ENCODE peak calls at places on chromosomes 2 and 18, in nine cellular contexts. H is stomach, Z is tibial artery, J is brain microvascular endothelial cell, F is esophagus squamous epithelium, Y is GM23248, V is heart right ventricle, K is tibial nerve, S is upper lobe of right lung. O is an unnamed sample.

GRCh38 chr2:219987830-219988229 is 360.4 kb downstream of the SLC4A3 start:
- DNase-seq in H (no peak), Z (peak; percentile 47), J (peak; percentile 97), F (no peak), Y (peak; percentile 92), V (peak; percentile 4), K (no peak), S (no peak), O (no peak)

GRCh38 chr2:12856934-12857660 is 140.4 kb downstream of the TRIB2 start:
- DNase-seq in H (no peak), Z (no peak), J (peak; percentile 57), F (no peak), Y (peak; percentile 86), V (no peak), K (no peak), S (no peak), O (no peak)

GRCh38 chr18:23583071-23583865 is 3.0 kb downstream of the NPC1 start:
- DNase-seq in H (no peak), Z (no peak), J (no peak), F (no peak), Y (no peak), V (no peak), K (no peak), S (no peak), O (no peak)

GRCh38 chr2:176446718-176447414 is 177.6 kb downstream of the MTX2 start:
- DNase-seq in H (no peak), Z (no peak), J (no peak), F (no peak), Y (peak; percentile 45), V (no peak), K (no peak), S (no peak), O (no peak)

GRCh38 chr18:77557030-77557429 is 307.4 kb downstream of the GALR1 start:
- DNase-seq in H (no peak), Z (no peak), J (peak; percentile 5), F (no peak), Y (no peak), V (no peak), K (no peak), S (no peak), O (no peak)

GRCh38 chr2:148865515-148865914 is 9.5 kb upstream of the KIF5C start:
- DNase-seq in H (no peak), Z (no peak), J (no peak), F (no peak), Y (no peak), V (no peak), K (no peak), S (no peak), O (no peak)

GRCh38 chr18:6776193-6776592 is 46.7 kb downstream of the ARHGAP28 start:
- DNase-seq in H (no peak), Z (no peak), J (peak; percentile 60), F (no peak), Y (peak; percentile 49), V (no peak), K (no peak), S (no peak), O (no peak)

GRCh38 chr2:149661844-149662243 is 74.3 kb upstream of the MMADHC start:
- DNase-seq in H (peak; percentile 39), Z (no peak), J (peak; percentile 75), F (no peak), Y (peak; percentile 70), V (no peak), K (no peak), S (no peak), O (no peak)

GRCh38 chr2:69639246-69639645 is 4.3 kb downstream of the AAK1 start:
- DNase-seq in H (no peak), Z (no peak), J (no peak), F (no peak), Y (no peak), V (no peak), K (no peak), S (no peak), O (no peak)

GRCh38 chr2:235458839-235459273 is 35.0 kb upstream of the AGAP1 start:
- DNase-seq in H (peak; percentile 42), Z (no peak), J (no peak), F (no peak), Y (peak; percentile 59), V (no peak), K (no peak), S (peak; percentile 74), O (no peak)

GRCh38 chr2:38030590-38031326 is 45.2 kb downstream of the CYP1B1 start:
- DNase-seq in H (no peak), Z (no peak), J (no peak), F (no peak), Y (no peak), V (no peak), K (no peak), S (no peak), O (no peak)

GRCh38 chr2:146108993-146109392 is 1589.1 kb upstream of the ZEB2 start:
- DNase-seq in H (no peak), Z (no peak), J (no peak), F (no peak), Y (no peak), V (no peak), K (no peak), S (no peak), O (no peak)

GRCh38 chr2:172229125-172229524 is 126.4 kb upstream of the DLX2 start:
- DNase-seq in H (peak; percentile 51), Z (no peak), J (no peak), F (no peak), Y (no peak), V (no peak), K (no peak), S (no peak), O (no peak)

GRCh38 chr2:1649103-1649870 is 95.0 kb downstream of the PXDN start:
- DNase-seq in H (no peak), Z (no peak), J (no peak), F (no peak), Y (no peak), V (no peak), K (no peak), S (no peak), O (no peak)

GRCh38 chr2:196123679-196124373 is 47.6 kb downstream of the STK17B start:
- DNase-seq in H (no peak), Z (no peak), J (peak; percentile 85), F (no peak), Y (peak; percentile 63), V (no peak), K (no peak), S (no peak), O (no peak)

GRCh38 chr2:196278491-196278911 is 107.1 kb upstream of the STK17B start:
- DNase-seq in H (no peak), Z (no peak), J (peak; percentile 90), F (no peak), Y (peak; percentile 88), V (no peak), K (no peak), S (no peak), O (no peak)

GRCh38 chr2:197033222-197033621 is 106.7 kb upstream of the PGAP1 start:
- DNase-seq in H (no peak), Z (no peak), J (no peak), F (no peak), Y (peak; percentile 26), V (no peak), K (no peak), S (no peak), O (no peak)

GRCh38 chr2:136765256-136765735 is at the start of gene THSD7B:
- DNase-seq in H (no peak), Z (no peak), J (no peak), F (no peak), Y (peak; percentile 7), V (no peak), K (no peak), S (peak; percentile 47), O (no peak)
- H3K27me3 ChIP-seq in H (peaks cover 23% of the 10 kb centered on the region), Z (peaks cover 19% of the 10 kb centered on the region), J (peaks cover 31% of the 10 kb centered on the region), F (peaks cover 84% of the 10 kb centered on the region), Y (peaks cover 44% of the 10 kb centered on the region), V (peaks cover 49% of the 10 kb centered on the region), K (peaks cover 32% of the 10 kb centered on the region), S (peaks cover 57% of the 10 kb centered on the region), O (no peaks in the 10 kb centered on the region)

GRCh38 chr18:31101148-31102019 is 837 bp downstream of the DSC2 start:
- DNase-seq in H (peak; percentile 75), Z (peak; percentile 57), J (no peak), F (no peak), Y (no peak), V (peak; percentile 66), K (peak; percentile 35), S (peak; percentile 92), O (no peak)

GRCh38 chr18:31099490-31100230 is 2.6 kb downstream of the DSC2 start:
- DNase-seq in H (no peak), Z (no peak), J (no peak), F (no peak), Y (no peak), V (no peak), K (no peak), S (no peak), O (no peak)

GRCh38 chr18:31102020-31102684 is at the start of gene DSC2:
- DNase-seq in H (peak; percentile 61), Z (peak; percentile 22), J (no peak), F (no peak), Y (no peak), V (peak; percentile 18), K (no peak), S (peak; percentile 81), O (no peak)

GRCh38 chr18:31098878-31099277 is 3.3 kb downstream of the DSC2 start:
- DNase-seq in H (no peak), Z (no peak), J (no peak), F (no peak), Y (no peak), V (no peak), K (no peak), S (no peak), O (no peak)

DNA sequence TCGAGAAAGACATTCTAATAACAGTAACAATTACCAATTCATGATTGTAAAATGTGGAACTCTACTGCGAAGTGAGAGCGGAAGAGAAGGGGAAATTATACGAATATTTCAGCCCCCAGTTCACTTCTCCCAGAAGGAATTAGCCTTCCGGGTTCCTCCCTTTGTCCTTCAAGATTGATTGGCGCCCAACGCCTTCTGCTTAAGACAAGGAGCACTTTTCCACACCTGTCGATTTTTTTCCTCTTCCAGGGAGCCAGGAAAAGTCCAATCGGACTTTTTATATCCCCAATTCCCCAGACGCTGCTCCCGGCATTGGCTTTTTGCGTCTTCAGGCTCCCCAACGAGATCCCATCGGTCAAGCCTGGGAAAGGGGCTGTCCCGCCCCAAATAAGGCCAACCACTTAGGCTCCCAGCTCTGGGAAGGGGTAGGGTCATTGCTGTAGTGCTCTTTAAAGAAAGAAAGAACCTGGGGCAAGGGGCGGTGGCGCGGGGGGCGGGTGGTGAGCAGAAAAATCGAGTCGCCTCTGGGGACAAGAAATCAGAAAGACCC is 1.5 kb downstream of the DSC2 start:
- DNase-seq in H (no peak), Z (no peak), J (no peak), F (no peak), Y (no peak), V (peak; percentile 6), K (no peak), S (no peak), O (no peak)
- H3K27me3 ChIP-seq in H (no peaks in the 10 kb centered on the region), Z (peaks cover 39% of the 10 kb centered on the region), J (peaks cover 21% of the 10 kb centered on the region), F (peaks cover 28% of the 10 kb centered on the region), Y (no peaks in the 10 kb centered on the region), V (peaks cover 2% of the 10 kb centered on the region), K (peaks cover 17% of the 10 kb centered on the region), S (no peaks in the 10 kb centered on the region), O (no peaks in the 10 kb centered on the region)

GRCh38 chr2:132009874-132010521 is 151.8 kb downstream of the ANKRD30BL start:
- DNase-seq in H (no peak), Z (no peak), J (peak; percentile 0), F (no peak), Y (peak; percentile 34), V (no peak), K (no peak), S (peak; percentile 46), O (no peak)
- H3K27me3 ChIP-seq in H (peaks cover 15% of the 10 kb centered on the region), Z (peaks cover 8% of the 10 kb centered on the region), J (peaks cover 6% of the 10 kb centered on the region), F (peaks cover 46% of the 10 kb centered on the region), Y (peaks cover 15% of the 10 kb centered on the region), V (peaks cover 18% of the 10 kb centered on the region), K (peaks cover 7% of the 10 kb centered on the region), S (peaks cover 20% of the 10 kb centered on the region), O (no peaks in the 10 kb centered on the region)

GRCh38 chr2:28390857-28391563 is 1.6 kb upstream of the FOSL2 start:
- DNase-seq in H (peak; percentile 81), Z (peak; percentile 92), J (peak; percentile 74), F (no peak), Y (peak; percentile 88), V (peak; percentile 82), K (peak; percentile 81), S (peak; percentile 91), O (no peak)
- H3K27me3 ChIP-seq in H (no peaks in the 10 kb centered on the region), Z (no peaks in the 10 kb centered on the region), J (no peaks in the 10 kb centered on the region), F (no peaks in the 10 kb centered on the region), Y (no peaks in the 10 kb centered on the region), V (no peaks in the 10 kb centered on the region), K (no peaks in the 10 kb centered on the region), S (no peaks in the 10 kb centered on the region), O (no peaks in the 10 kb centered on the region)